ENCODE peak calls at places on chromosomes 12 and 14, in six cellular contexts. Z, S, H, J, X and L are unnamed samples. For H3K4me1, the result is how much of the 10 kb centered on the place peaks cover.

GRCh38 chr12:49619286-49619685 is 4.1 kb upstream of the PRPF40B start:
- DNase-seq in Z (no peak), S (no peak), H (no peak), J (no peak), X (no peak), L (no peak)

GRCh38 chr12:94134226-94134795 is 14.1 kb upstream of the PLXNC1 start:
- DNase-seq in Z (no peak), S (peak), H (no peak), J (peak), X (no peak), L (peak)

GRCh38 chr12:78641837-78642423 is 222.6 kb upstream of the SYT1 start:
- DNase-seq in Z (no peak), S (no peak), H (no peak), J (peak), X (no peak), L (no peak)

GRCh38 chr14:55107766-55108554 is 21.1 kb upstream of the LGALS3 start:
- DNase-seq in Z (peak), S (peak), H (peak), J (peak), X (peak), L (peak)

GRCh38 chr14:89332031-89332430 is 85.0 kb downstream of the FOXN3 start:
- DNase-seq in Z (no peak), S (no peak), H (no peak), J (no peak), X (no peak), L (no peak)

GRCh38 chr12:93122569-93123091 is 193.5 kb upstream of the EEA1 start:
- DNase-seq in Z (no peak), S (no peak), H (peak), J (peak), X (no peak), L (no peak)

GRCh38 chr12:79151956-79152355 is 287.4 kb downstream of the SYT1 start:
- DNase-seq in Z (no peak), S (no peak), H (no peak), J (no peak), X (no peak), L (peak)

GRCh38 chr14:23483216-23483854 is 13.8 kb downstream of the NGDN start:
- DNase-seq in Z (no peak), S (no peak), H (no peak), J (no peak), X (no peak), L (no peak)

GRCh38 chr12:110180591-110181005 is 56.4 kb downstream of the IFT81 start:
- DNase-seq in Z (no peak), S (no peak), H (no peak), J (no peak), X (no peak), L (no peak)

GRCh38 chr12:33588082-33588712 is 148.6 kb upstream of the SYT10 start:
- DNase-seq in Z (no peak), S (peak), H (peak), J (peak), X (no peak), L (peak)

GRCh38 chr12:118528625-118529024 is 152.3 kb downstream of the SUDS3 start:
- DNase-seq in Z (no peak), S (no peak), H (no peak), J (no peak), X (no peak), L (no peak)

GRCh38 chr12:52815161-52815560 is 1.2 kb upstream of the KRT4 start:
- DNase-seq in Z (no peak), S (no peak), H (no peak), J (no peak), X (no peak), L (peak)

GRCh38 chr14:90017371-90017770 is 44.4 kb upstream of the KCNK13 start:
- DNase-seq in Z (no peak), S (no peak), H (no peak), J (no peak), X (no peak), L (no peak)

GRCh38 chr12:113271853-113272561 is 50.7 kb downstream of the TPCN1 start:
- DNase-seq in Z (peak), S (peak), H (peak), J (peak), X (peak), L (no peak)

GRCh38 chr14:69767369-69767999 is 542 bp downstream of the SRSF5 start:
- DNase-seq in Z (peak), S (peak), H (peak), J (peak), X (peak), L (peak)

GRCh38 chr14:93036652-93037341 is 78.9 kb downstream of the ITPK1 start:
- DNase-seq in Z (no peak), S (peak), H (no peak), J (no peak), X (no peak), L (peak)

GRCh38 chr12:38157933-38158401 is 158.6 kb upstream of the ALG10B start:
- DNase-seq in Z (no peak), S (no peak), H (no peak), J (no peak), X (no peak), L (no peak)

GRCh38 chr12:89038831-89039509 is 313.3 kb downstream of the DUSP6 start:
- DNase-seq in Z (no peak), S (no peak), H (no peak), J (no peak), X (no peak), L (no peak)

GRCh38 chr14:26527095-26527494 is 70.7 kb downstream of the NOVA1 start:
- DNase-seq in Z (no peak), S (no peak), H (no peak), J (no peak), X (no peak), L (no peak)

GRCh38 chr14:96653597-96653996 is 143.6 kb upstream of the VRK1 start:
- DNase-seq in Z (no peak), S (no peak), H (peak), J (no peak), X (no peak), L (no peak)
- H3K4me1 ChIP-seq in Z (under half), S (under half), H (under half), J (under half), X (under half), L (under half)

GRCh38 chr12:57148469-57149308 is 1.3 kb upstream of the LRP1-AS start:
- DNase-seq in Z (peak), S (peak), H (no peak), J (no peak), X (peak), L (no peak)
- H3K4me1 ChIP-seq in Z (under half), S (under half), H (under half), J (under half), X (under half), L (under half)

GRCh38 chr14:65159281-65160062 is 57.2 kb upstream of the MAX start:
- DNase-seq in Z (no peak), S (no peak), H (no peak), J (no peak), X (no peak), L (no peak)

GRCh38 chr14:65164825-65165135 is 62.5 kb upstream of the MAX start:
- DNase-seq in Z (no peak), S (no peak), H (no peak), J (no peak), X (no peak), L (no peak)

GRCh38 chr14:65164068-65164824 is 61.9 kb upstream of the MAX start:
- DNase-seq in Z (peak), S (peak), H (no peak), J (no peak), X (no peak), L (peak)

GRCh38 chr14:65156568-65157366 is 54.5 kb upstream of the MAX start:
- DNase-seq in Z (no peak), S (peak), H (peak), J (peak), X (peak), L (no peak)

DNA sequence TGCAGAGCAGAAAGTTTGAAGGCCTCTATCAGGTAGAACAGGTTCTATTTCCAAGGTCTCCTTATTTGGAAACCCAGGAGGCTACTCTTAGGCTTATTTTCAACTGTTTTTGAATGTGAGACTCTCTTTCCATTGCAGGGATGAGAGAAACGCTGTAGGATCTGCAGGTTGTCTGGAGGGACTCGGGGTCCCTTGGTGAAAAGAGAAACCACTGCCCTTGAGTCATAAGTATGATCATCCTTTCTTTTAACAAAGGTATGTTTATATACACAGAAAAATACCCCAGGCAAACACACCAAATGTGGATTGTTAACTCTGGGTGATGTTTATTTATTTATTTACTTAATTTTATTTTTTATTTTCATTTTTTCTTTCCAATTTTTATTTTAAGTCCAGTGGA is 57.8 kb upstream of the MAX start:
- DNase-seq in Z (no peak), S (no peak), H (no peak), J (no peak), X (no peak), L (no peak)
- H3K4me1 ChIP-seq in Z (under half), S (under half), H (under half), J (under half), X (under half), L (under half)

GRCh38 chr12:4806439-4807115 is 86.4 kb downstream of the GALNT8 start:
- DNase-seq in Z (no peak), S (no peak), H (no peak), J (no peak), X (no peak), L (no peak)
- H3K4me1 ChIP-seq in Z (under half), S (under half), H (under half), J (under half), X (under half), L (under half)

GRCh38 chr12:87816186-87816585 is 213.0 kb downstream of the C12orf50 start:
- DNase-seq in Z (no peak), S (no peak), H (no peak), J (no peak), X (no peak), L (no peak)
- H3K4me1 ChIP-seq in Z (under half), S (under half), H (under half), J (under half), X (under half), L (under half)